ENCODE peak calls at places on chromosomes 7 and 10, in six cellular contexts. One of them, this sample, is unnamed.

GRCh38 chr7:55133630-55134392 is 115.0 kb downstream of the EGFR start:
- DNase-seq in H1: no peak
- DNase-seq in mesendoderm: no peak
- DNase-seq in mesenchymal stem cell: peak
- DNase-seq in neuronal stem cell: no peak
- DNase-seq in H9: no peak
- DNase-seq in this sample: peak

GRCh38 chr10:86451604-86451960 is 70.0 kb downstream of the WAPL start:
- DNase-seq in H1: no peak
- DNase-seq in mesendoderm: no peak
- DNase-seq in mesenchymal stem cell: no peak
- DNase-seq in neuronal stem cell: no peak
- DNase-seq in H9: no peak
- DNase-seq in this sample: no peak

GRCh38 chr10:7406712-7407333 is 4.0 kb downstream of the SFMBT2 start:
- DNase-seq in H1: no peak
- DNase-seq in mesendoderm: peak
- DNase-seq in mesenchymal stem cell: peak
- DNase-seq in neuronal stem cell: no peak
- DNase-seq in H9: no peak
- DNase-seq in this sample: no peak

GRCh38 chr10:49634053-49634660 is 20.3 kb downstream of the CHAT start:
- DNase-seq in H1: no peak
- DNase-seq in mesendoderm: no peak
- DNase-seq in mesenchymal stem cell: no peak
- DNase-seq in neuronal stem cell: no peak
- DNase-seq in H9: no peak
- DNase-seq in this sample: no peak

GRCh38 chr10:36281871-36282331 is 639.8 kb upstream of the FZD8 start:
- DNase-seq in H1: no peak
- DNase-seq in mesendoderm: no peak
- DNase-seq in mesenchymal stem cell: peak
- DNase-seq in neuronal stem cell: no peak
- DNase-seq in H9: no peak
- DNase-seq in this sample: peak

GRCh38 chr7:127819975-127820778 is 168.2 kb downstream of the SND1 start:
- DNase-seq in H1: no peak
- DNase-seq in mesendoderm: peak
- DNase-seq in mesenchymal stem cell: peak
- DNase-seq in neuronal stem cell: no peak
- DNase-seq in H9: no peak
- DNase-seq in this sample: peak

GRCh38 chr10:60434418-60435046 is 44.9 kb upstream of the ANK3 start:
- DNase-seq in H1: no peak
- DNase-seq in mesendoderm: peak
- DNase-seq in mesenchymal stem cell: peak
- DNase-seq in neuronal stem cell: peak
- DNase-seq in H9: no peak
- DNase-seq in this sample: peak

GRCh38 chr7:107690084-107690483 is 29.5 kb downstream of the SLC26A4 start:
- DNase-seq in H1: no peak
- DNase-seq in mesendoderm: no peak
- DNase-seq in mesenchymal stem cell: no peak
- DNase-seq in neuronal stem cell: no peak
- DNase-seq in H9: no peak
- DNase-seq in this sample: no peak

GRCh38 chr7:106284516-106285050 is at the start of gene NAMPT:
- DNase-seq in H1: peak
- DNase-seq in mesendoderm: no peak
- DNase-seq in mesenchymal stem cell: no peak
- DNase-seq in neuronal stem cell: no peak
- DNase-seq in H9: peak
- DNase-seq in this sample: no peak

GRCh38 chr7:105131033-105131656 is 117.1 kb downstream of the KMT2E start:
- DNase-seq in H1: no peak
- DNase-seq in mesendoderm: no peak
- DNase-seq in mesenchymal stem cell: no peak
- DNase-seq in neuronal stem cell: no peak
- DNase-seq in H9: no peak
- DNase-seq in this sample: peak

GRCh38 chr7:77327932-77328628 is 88.1 kb downstream of the GSAP start:
- DNase-seq in H1: no peak
- DNase-seq in mesendoderm: no peak
- DNase-seq in mesenchymal stem cell: no peak
- DNase-seq in neuronal stem cell: no peak
- DNase-seq in H9: no peak
- DNase-seq in this sample: no peak

DNA sequence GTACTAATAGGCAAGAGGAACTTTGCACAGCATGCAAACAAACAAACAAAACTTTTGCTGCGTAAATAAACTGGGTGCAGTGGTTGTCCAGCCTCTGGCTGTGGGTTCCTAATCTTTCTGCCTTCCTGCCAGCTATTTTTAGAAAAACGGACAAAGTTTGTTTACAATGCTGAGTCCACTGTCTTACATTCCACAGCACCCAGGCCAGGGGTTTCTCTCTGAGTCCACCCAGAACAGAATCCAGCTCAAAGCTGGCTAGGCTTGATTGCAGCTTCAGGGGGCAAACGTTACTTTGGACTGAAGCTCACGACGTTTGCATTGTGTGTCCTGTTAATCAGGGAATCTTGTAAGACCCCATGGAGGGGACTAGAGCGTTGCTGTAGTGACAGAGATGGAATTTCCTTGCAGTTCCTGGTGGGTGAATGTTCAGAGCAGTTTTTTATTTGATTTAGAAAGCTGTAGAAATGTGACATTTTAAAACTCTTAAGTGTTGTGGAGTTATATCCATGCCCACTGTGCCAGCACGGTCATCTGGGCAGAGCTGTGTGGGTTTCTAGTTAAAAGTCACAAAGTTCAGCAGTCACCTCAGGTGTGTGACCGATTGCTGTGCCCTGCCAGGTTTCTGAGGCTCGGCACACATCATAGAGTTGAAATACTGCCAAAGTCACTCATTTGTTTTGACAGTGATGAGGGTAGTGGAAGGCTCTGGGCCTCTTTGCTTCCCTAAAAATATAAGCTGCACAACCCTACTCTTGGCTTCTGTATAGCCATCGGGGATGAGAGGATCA is 246.9 kb downstream of the STK31 start:
- DNase-seq in H1: no peak
- DNase-seq in mesendoderm: peak
- DNase-seq in mesenchymal stem cell: peak
- DNase-seq in neuronal stem cell: no peak
- DNase-seq in H9: no peak
- DNase-seq in this sample: peak
- H2BK15ac ChIP-seq in H1: no peak
- H2BK15ac ChIP-seq in mesendoderm: no peak
- H2BK15ac ChIP-seq in mesenchymal stem cell: no peak
- H2BK15ac ChIP-seq in neuronal stem cell: no peak
- H2BK15ac ChIP-seq in H9: no peak
- H2BK15ac ChIP-seq in this sample: peak

DNA sequence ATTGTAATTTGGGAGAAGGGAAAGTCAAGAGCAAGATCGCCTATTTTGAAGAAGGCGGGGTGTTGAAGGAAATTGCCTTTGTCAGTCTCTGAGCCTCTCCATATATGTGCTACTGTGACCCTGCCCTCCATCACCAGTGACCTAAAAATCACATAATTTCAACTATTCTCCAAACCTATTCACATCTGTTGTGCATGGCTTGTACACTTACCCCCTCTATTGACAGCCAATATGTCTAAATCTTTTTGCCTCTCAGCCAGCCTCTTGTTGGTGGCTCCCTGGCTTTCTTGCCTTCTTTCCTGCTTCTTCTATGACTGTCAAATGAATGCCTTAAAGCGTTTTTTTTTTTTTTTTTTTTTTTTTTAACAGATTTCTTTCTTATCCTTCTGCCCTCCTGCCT is 295.6 kb downstream of the AUTS2 start:
- DNase-seq in H1: no peak
- DNase-seq in mesendoderm: peak
- DNase-seq in mesenchymal stem cell: no peak
- DNase-seq in neuronal stem cell: no peak
- DNase-seq in H9: no peak
- DNase-seq in this sample: no peak
- H2BK15ac ChIP-seq in H1: no peak
- H2BK15ac ChIP-seq in mesendoderm: no peak
- H2BK15ac ChIP-seq in mesenchymal stem cell: no peak
- H2BK15ac ChIP-seq in neuronal stem cell: no peak
- H2BK15ac ChIP-seq in H9: no peak
- H2BK15ac ChIP-seq in this sample: no peak

GRCh38 chr10:90834326-90834725 is 23.5 kb downstream of the HTR7 start:
- DNase-seq in H1: no peak
- DNase-seq in mesendoderm: no peak
- DNase-seq in mesenchymal stem cell: no peak
- DNase-seq in neuronal stem cell: no peak
- DNase-seq in H9: no peak
- DNase-seq in this sample: no peak
- H2BK15ac ChIP-seq in H1: no peak
- H2BK15ac ChIP-seq in mesendoderm: no peak
- H2BK15ac ChIP-seq in mesenchymal stem cell: no peak
- H2BK15ac ChIP-seq in neuronal stem cell: no peak
- H2BK15ac ChIP-seq in H9: no peak
- H2BK15ac ChIP-seq in this sample: no peak

GRCh38 chr10:102660891-102661613 is 16.8 kb downstream of the TRIM8 start:
- DNase-seq in H1: peak
- DNase-seq in mesendoderm: no peak
- DNase-seq in mesenchymal stem cell: peak
- DNase-seq in neuronal stem cell: no peak
- DNase-seq in H9: peak
- DNase-seq in this sample: peak

GRCh38 chr10:102656791-102657371 is 12.6 kb downstream of the TRIM8 start:
- DNase-seq in H1: no peak
- DNase-seq in mesendoderm: no peak
- DNase-seq in mesenchymal stem cell: no peak
- DNase-seq in neuronal stem cell: no peak
- DNase-seq in H9: no peak
- DNase-seq in this sample: no peak

GRCh38 chr10:102657984-102658724 is 13.9 kb downstream of the TRIM8 start:
- DNase-seq in H1: no peak
- DNase-seq in mesendoderm: no peak
- DNase-seq in mesenchymal stem cell: no peak
- DNase-seq in neuronal stem cell: no peak
- DNase-seq in H9: no peak
- DNase-seq in this sample: peak

GRCh38 chr10:102657451-102657850 is 13.2 kb downstream of the TRIM8 start:
- DNase-seq in H1: no peak
- DNase-seq in mesendoderm: no peak
- DNase-seq in mesenchymal stem cell: no peak
- DNase-seq in neuronal stem cell: no peak
- DNase-seq in H9: no peak
- DNase-seq in this sample: no peak

GRCh38 chr10:102658802-102659201 is 14.5 kb downstream of the TRIM8 start:
- DNase-seq in H1: no peak
- DNase-seq in mesendoderm: no peak
- DNase-seq in mesenchymal stem cell: no peak
- DNase-seq in neuronal stem cell: no peak
- DNase-seq in H9: no peak
- DNase-seq in this sample: no peak
- H2BK15ac ChIP-seq in H1: no peak
- H2BK15ac ChIP-seq in mesendoderm: no peak
- H2BK15ac ChIP-seq in mesenchymal stem cell: no peak
- H2BK15ac ChIP-seq in neuronal stem cell: no peak
- H2BK15ac ChIP-seq in H9: no peak
- H2BK15ac ChIP-seq in this sample: no peak

GRCh38 chr7:71261066-71261465 is 129.1 kb downstream of the GALNT17 start:
- DNase-seq in H1: no peak
- DNase-seq in mesendoderm: no peak
- DNase-seq in mesenchymal stem cell: no peak
- DNase-seq in neuronal stem cell: no peak
- DNase-seq in H9: no peak
- DNase-seq in this sample: no peak
- H2BK15ac ChIP-seq in H1: no peak
- H2BK15ac ChIP-seq in mesendoderm: no peak
- H2BK15ac ChIP-seq in mesenchymal stem cell: no peak
- H2BK15ac ChIP-seq in neuronal stem cell: no peak
- H2BK15ac ChIP-seq in H9: no peak
- H2BK15ac ChIP-seq in this sample: no peak

DNA sequence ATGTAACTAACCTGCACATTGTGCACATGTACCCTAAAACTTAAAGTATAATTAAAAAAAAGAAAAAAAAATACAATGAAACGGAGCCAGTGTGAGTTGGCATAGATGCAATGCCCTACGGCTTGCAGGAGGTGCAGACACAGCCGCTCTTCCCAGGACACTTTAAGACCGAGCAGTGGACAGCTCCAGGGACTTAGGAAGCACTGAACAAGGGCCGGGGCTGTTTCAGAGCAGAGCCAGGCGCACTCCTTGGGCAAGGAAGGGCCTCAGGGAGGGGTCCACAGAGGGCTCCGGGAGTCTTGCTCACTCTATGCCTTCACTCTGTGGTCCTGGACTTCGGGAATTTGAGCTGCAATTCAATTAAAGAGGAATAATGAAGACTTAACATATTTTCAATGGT is 355.3 kb downstream of the TCERG1L start:
- DNase-seq in H1: no peak
- DNase-seq in mesendoderm: no peak
- DNase-seq in mesenchymal stem cell: no peak
- DNase-seq in neuronal stem cell: no peak
- DNase-seq in H9: no peak
- DNase-seq in this sample: no peak
- H2BK15ac ChIP-seq in H1: no peak
- H2BK15ac ChIP-seq in mesendoderm: no peak
- H2BK15ac ChIP-seq in mesenchymal stem cell: no peak
- H2BK15ac ChIP-seq in neuronal stem cell: no peak
- H2BK15ac ChIP-seq in H9: no peak
- H2BK15ac ChIP-seq in this sample: no peak

DNA sequence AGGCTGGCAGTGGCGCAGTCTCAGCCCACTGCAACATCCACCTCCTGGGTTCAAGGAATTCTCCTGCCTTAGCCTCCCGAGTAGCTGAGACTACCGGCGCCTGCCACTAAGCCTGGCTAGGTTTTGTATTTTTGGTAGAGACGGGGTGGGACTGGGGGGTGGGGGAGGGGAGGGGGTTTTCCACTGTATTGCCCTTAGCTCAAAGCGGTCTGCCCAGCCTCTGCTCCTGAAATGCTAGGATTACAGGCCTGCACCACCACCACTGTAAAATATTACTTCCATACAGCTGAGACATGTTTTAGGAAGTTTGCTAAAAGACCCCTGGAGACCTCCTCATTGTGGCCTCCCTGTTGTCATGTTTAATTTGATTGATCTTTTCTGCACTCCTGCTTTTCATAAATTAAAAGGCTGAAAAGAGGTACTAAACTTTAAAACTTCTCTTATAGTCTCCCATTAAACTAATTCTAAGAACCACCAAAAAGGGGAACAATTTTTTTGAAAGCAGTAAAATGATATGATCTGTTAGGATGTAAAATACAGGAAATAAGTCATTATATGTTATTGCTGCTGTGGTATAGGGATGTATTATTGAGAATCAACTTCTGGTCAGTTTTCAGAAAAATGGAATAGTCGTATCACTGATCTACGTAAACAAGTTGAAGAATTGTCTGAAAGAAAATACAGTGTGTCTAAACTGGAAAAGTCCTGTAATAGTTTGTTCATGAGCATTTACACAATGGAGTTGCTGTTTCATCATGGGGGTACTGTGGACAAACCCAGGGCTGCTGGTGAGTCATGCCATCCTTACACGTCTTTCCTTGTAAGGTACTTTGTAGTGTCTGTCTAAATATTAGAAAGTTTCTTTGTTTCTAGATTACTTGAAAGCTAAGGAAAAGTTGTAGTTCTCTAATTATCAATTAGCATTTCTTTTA is 72.9 kb upstream of the TMEM248 start:
- DNase-seq in H1: no peak
- DNase-seq in mesendoderm: peak
- DNase-seq in mesenchymal stem cell: peak
- DNase-seq in neuronal stem cell: no peak
- DNase-seq in H9: peak
- DNase-seq in this sample: peak
- H2BK15ac ChIP-seq in H1: no peak
- H2BK15ac ChIP-seq in mesendoderm: no peak
- H2BK15ac ChIP-seq in mesenchymal stem cell: no peak
- H2BK15ac ChIP-seq in neuronal stem cell: no peak
- H2BK15ac ChIP-seq in H9: no peak
- H2BK15ac ChIP-seq in this sample: peak

This sample was measured in IMR-90.